ENCODE peak calls at places on chromosome 19, in nine cellular contexts. One of them, this sample, is unnamed.

GRCh38 chr19:1262687-1263123 is 6.4 kb upstream of the CIRBP start:
- DNase-seq in DMS 273 treated with DMSO at 0.1 percent for 48 hours: no peak
- DNase-seq in occipital lobe: no peak
- DNase-seq in Karpas-422: no peak
- DNase-seq in mucosa of descending colon: peak
- DNase-seq in activated T-cell treated with anti-CD3 and anti-CD28 coated beads, Interleukin-2, amount 50 U/mL, for 72 hours: no peak
- DNase-seq in stimulated activated CD8-positive, alpha-beta memory T cell treated with anti-CD3 and anti-CD28 coated beads, Interleukin-4, amount 100 ng/mL, for 1 hour: no peak
- DNase-seq in GM12865: no peak
- DNase-seq in NCI-H2171 treated with DMSO at 0.1 percent for 48 hours: no peak
- DNase-seq in this sample: no peak

GRCh38 chr19:13764821-13765394 is 586 bp downstream of the MRI1 start:
- DNase-seq in activated T-cell treated with anti-CD3 and anti-CD28 coated beads, Interleukin-2, amount 50 U/mL, for 72 hours: peak
- DNase-seq in mucosa of descending colon: no peak
- DNase-seq in Karpas-422: peak
- DNase-seq in stimulated activated CD8-positive, alpha-beta memory T cell treated with anti-CD3 and anti-CD28 coated beads, Interleukin-4, amount 100 ng/mL, for 1 hour: no peak
- DNase-seq in DMS 273 treated with DMSO at 0.1 percent for 48 hours: no peak
- DNase-seq in occipital lobe: no peak
- DNase-seq in NCI-H2171 treated with DMSO at 0.1 percent for 48 hours: no peak
- DNase-seq in GM12865: peak
- DNase-seq in this sample: no peak

GRCh38 chr19:48874309-48875135 is 2.3 kb downstream of the PPP1R15A start:
- DNase-seq in Karpas-422: no peak
- DNase-seq in stimulated activated CD8-positive, alpha-beta memory T cell treated with anti-CD3 and anti-CD28 coated beads, Interleukin-4, amount 100 ng/mL, for 1 hour: no peak
- DNase-seq in activated T-cell treated with anti-CD3 and anti-CD28 coated beads, Interleukin-2, amount 50 U/mL, for 72 hours: peak
- DNase-seq in DMS 273 treated with DMSO at 0.1 percent for 48 hours: no peak
- DNase-seq in occipital lobe: no peak
- DNase-seq in GM12865: peak
- DNase-seq in NCI-H2171 treated with DMSO at 0.1 percent for 48 hours: no peak
- DNase-seq in mucosa of descending colon: peak
- DNase-seq in this sample: no peak

GRCh38 chr19:50434525-50434924 is 1.8 kb downstream of the MYBPC2 start:
- DNase-seq in mucosa of descending colon: peak
- DNase-seq in NCI-H2171 treated with DMSO at 0.1 percent for 48 hours: no peak
- DNase-seq in activated T-cell treated with anti-CD3 and anti-CD28 coated beads, Interleukin-2, amount 50 U/mL, for 72 hours: no peak
- DNase-seq in Karpas-422: peak
- DNase-seq in GM12865: peak
- DNase-seq in DMS 273 treated with DMSO at 0.1 percent for 48 hours: no peak
- DNase-seq in occipital lobe: no peak
- DNase-seq in stimulated activated CD8-positive, alpha-beta memory T cell treated with anti-CD3 and anti-CD28 coated beads, Interleukin-4, amount 100 ng/mL, for 1 hour: no peak
- DNase-seq in this sample: no peak

GRCh38 chr19:46015080-46015960 is 7.5 kb downstream of the PGLYRP1 start:
- DNase-seq in stimulated activated CD8-positive, alpha-beta memory T cell treated with anti-CD3 and anti-CD28 coated beads, Interleukin-4, amount 100 ng/mL, for 1 hour: peak
- DNase-seq in Karpas-422: peak
- DNase-seq in occipital lobe: no peak
- DNase-seq in GM12865: peak
- DNase-seq in activated T-cell treated with anti-CD3 and anti-CD28 coated beads, Interleukin-2, amount 50 U/mL, for 72 hours: peak
- DNase-seq in mucosa of descending colon: peak
- DNase-seq in DMS 273 treated with DMSO at 0.1 percent for 48 hours: peak
- DNase-seq in NCI-H2171 treated with DMSO at 0.1 percent for 48 hours: peak
- DNase-seq in this sample: no peak

GRCh38 chr19:39299832-39300231 is 3.6 kb downstream of the IFNL1 start:
- DNase-seq in occipital lobe: no peak
- DNase-seq in stimulated activated CD8-positive, alpha-beta memory T cell treated with anti-CD3 and anti-CD28 coated beads, Interleukin-4, amount 100 ng/mL, for 1 hour: no peak
- DNase-seq in NCI-H2171 treated with DMSO at 0.1 percent for 48 hours: no peak
- DNase-seq in Karpas-422: no peak
- DNase-seq in activated T-cell treated with anti-CD3 and anti-CD28 coated beads, Interleukin-2, amount 50 U/mL, for 72 hours: no peak
- DNase-seq in GM12865: no peak
- DNase-seq in mucosa of descending colon: no peak
- DNase-seq in DMS 273 treated with DMSO at 0.1 percent for 48 hours: no peak
- DNase-seq in this sample: no peak

GRCh38 chr19:41564515-41565383 is 11.2 kb upstream of the CEACAM21 start:
- DNase-seq in DMS 273 treated with DMSO at 0.1 percent for 48 hours: no peak
- DNase-seq in GM12865: no peak
- DNase-seq in activated T-cell treated with anti-CD3 and anti-CD28 coated beads, Interleukin-2, amount 50 U/mL, for 72 hours: no peak
- DNase-seq in occipital lobe: no peak
- DNase-seq in NCI-H2171 treated with DMSO at 0.1 percent for 48 hours: no peak
- DNase-seq in mucosa of descending colon: no peak
- DNase-seq in stimulated activated CD8-positive, alpha-beta memory T cell treated with anti-CD3 and anti-CD28 coated beads, Interleukin-4, amount 100 ng/mL, for 1 hour: no peak
- DNase-seq in Karpas-422: no peak
- DNase-seq in this sample: no peak

GRCh38 chr19:40933025-40933424 is 51.0 kb upstream of the CYP2A7 start:
- DNase-seq in Karpas-422: no peak
- DNase-seq in stimulated activated CD8-positive, alpha-beta memory T cell treated with anti-CD3 and anti-CD28 coated beads, Interleukin-4, amount 100 ng/mL, for 1 hour: no peak
- DNase-seq in mucosa of descending colon: no peak
- DNase-seq in NCI-H2171 treated with DMSO at 0.1 percent for 48 hours: no peak
- DNase-seq in activated T-cell treated with anti-CD3 and anti-CD28 coated beads, Interleukin-2, amount 50 U/mL, for 72 hours: no peak
- DNase-seq in occipital lobe: no peak
- DNase-seq in GM12865: no peak
- DNase-seq in DMS 273 treated with DMSO at 0.1 percent for 48 hours: no peak
- DNase-seq in this sample: no peak

GRCh38 chr19:6273701-6274601 is 5.8 kb downstream of the MLLT1 start:
- DNase-seq in activated T-cell treated with anti-CD3 and anti-CD28 coated beads, Interleukin-2, amount 50 U/mL, for 72 hours: no peak
- DNase-seq in Karpas-422: no peak
- DNase-seq in mucosa of descending colon: peak
- DNase-seq in occipital lobe: peak
- DNase-seq in GM12865: no peak
- DNase-seq in NCI-H2171 treated with DMSO at 0.1 percent for 48 hours: no peak
- DNase-seq in DMS 273 treated with DMSO at 0.1 percent for 48 hours: no peak
- DNase-seq in stimulated activated CD8-positive, alpha-beta memory T cell treated with anti-CD3 and anti-CD28 coated beads, Interleukin-4, amount 100 ng/mL, for 1 hour: no peak
- DNase-seq in this sample: no peak

GRCh38 chr19:54311486-54311885 is 1.5 kb downstream of the LILRA5 start:
- DNase-seq in stimulated activated CD8-positive, alpha-beta memory T cell treated with anti-CD3 and anti-CD28 coated beads, Interleukin-4, amount 100 ng/mL, for 1 hour: no peak
- DNase-seq in Karpas-422: no peak
- DNase-seq in GM12865: no peak
- DNase-seq in NCI-H2171 treated with DMSO at 0.1 percent for 48 hours: no peak
- DNase-seq in occipital lobe: no peak
- DNase-seq in DMS 273 treated with DMSO at 0.1 percent for 48 hours: no peak
- DNase-seq in mucosa of descending colon: no peak
- DNase-seq in activated T-cell treated with anti-CD3 and anti-CD28 coated beads, Interleukin-2, amount 50 U/mL, for 72 hours: no peak
- DNase-seq in this sample: no peak

GRCh38 chr19:7962644-7963268 is 19.3 kb upstream of the TIMM44 start:
- DNase-seq in occipital lobe: no peak
- DNase-seq in mucosa of descending colon: no peak
- DNase-seq in NCI-H2171 treated with DMSO at 0.1 percent for 48 hours: no peak
- DNase-seq in DMS 273 treated with DMSO at 0.1 percent for 48 hours: no peak
- DNase-seq in Karpas-422: no peak
- DNase-seq in activated T-cell treated with anti-CD3 and anti-CD28 coated beads, Interleukin-2, amount 50 U/mL, for 72 hours: no peak
- DNase-seq in stimulated activated CD8-positive, alpha-beta memory T cell treated with anti-CD3 and anti-CD28 coated beads, Interleukin-4, amount 100 ng/mL, for 1 hour: no peak
- DNase-seq in GM12865: no peak
- DNase-seq in this sample: no peak

GRCh38 chr19:33887891-33888290 is 91.2 kb downstream of the KCTD15 start:
- DNase-seq in Karpas-422: no peak
- DNase-seq in GM12865: no peak
- DNase-seq in DMS 273 treated with DMSO at 0.1 percent for 48 hours: no peak
- DNase-seq in NCI-H2171 treated with DMSO at 0.1 percent for 48 hours: no peak
- DNase-seq in activated T-cell treated with anti-CD3 and anti-CD28 coated beads, Interleukin-2, amount 50 U/mL, for 72 hours: no peak
- DNase-seq in stimulated activated CD8-positive, alpha-beta memory T cell treated with anti-CD3 and anti-CD28 coated beads, Interleukin-4, amount 100 ng/mL, for 1 hour: no peak
- DNase-seq in occipital lobe: no peak
- DNase-seq in mucosa of descending colon: no peak
- DNase-seq in this sample: no peak

GRCh38 chr19:11856568-11857264 is 8.2 kb downstream of the ZNF439 start:
- DNase-seq in NCI-H2171 treated with DMSO at 0.1 percent for 48 hours: no peak
- DNase-seq in stimulated activated CD8-positive, alpha-beta memory T cell treated with anti-CD3 and anti-CD28 coated beads, Interleukin-4, amount 100 ng/mL, for 1 hour: no peak
- DNase-seq in occipital lobe: no peak
- DNase-seq in Karpas-422: no peak
- DNase-seq in activated T-cell treated with anti-CD3 and anti-CD28 coated beads, Interleukin-2, amount 50 U/mL, for 72 hours: no peak
- DNase-seq in DMS 273 treated with DMSO at 0.1 percent for 48 hours: no peak
- DNase-seq in mucosa of descending colon: no peak
- DNase-seq in GM12865: no peak
- DNase-seq in this sample: no peak

GRCh38 chr19:6674868-6675305 is 4.9 kb upstream of the TNFSF14 start:
- DNase-seq in Karpas-422: peak
- DNase-seq in occipital lobe: no peak
- DNase-seq in GM12865: peak
- DNase-seq in mucosa of descending colon: peak
- DNase-seq in DMS 273 treated with DMSO at 0.1 percent for 48 hours: no peak
- DNase-seq in NCI-H2171 treated with DMSO at 0.1 percent for 48 hours: no peak
- DNase-seq in activated T-cell treated with anti-CD3 and anti-CD28 coated beads, Interleukin-2, amount 50 U/mL, for 72 hours: peak
- DNase-seq in stimulated activated CD8-positive, alpha-beta memory T cell treated with anti-CD3 and anti-CD28 coated beads, Interleukin-4, amount 100 ng/mL, for 1 hour: peak
- DNase-seq in this sample: peak

GRCh38 chr19:21508198-21508597 is 2.8 kb downstream of the ZNF429 start:
- DNase-seq in GM12865: no peak
- DNase-seq in NCI-H2171 treated with DMSO at 0.1 percent for 48 hours: no peak
- DNase-seq in occipital lobe: no peak
- DNase-seq in mucosa of descending colon: no peak
- DNase-seq in Karpas-422: no peak
- DNase-seq in stimulated activated CD8-positive, alpha-beta memory T cell treated with anti-CD3 and anti-CD28 coated beads, Interleukin-4, amount 100 ng/mL, for 1 hour: no peak
- DNase-seq in activated T-cell treated with anti-CD3 and anti-CD28 coated beads, Interleukin-2, amount 50 U/mL, for 72 hours: no peak
- DNase-seq in DMS 273 treated with DMSO at 0.1 percent for 48 hours: no peak
- DNase-seq in this sample: no peak

GRCh38 chr19:38759590-38760003 is 13.7 kb downstream of the LGALS7 start:
- DNase-seq in GM12865: no peak
- DNase-seq in DMS 273 treated with DMSO at 0.1 percent for 48 hours: no peak
- DNase-seq in activated T-cell treated with anti-CD3 and anti-CD28 coated beads, Interleukin-2, amount 50 U/mL, for 72 hours: no peak
- DNase-seq in mucosa of descending colon: no peak
- DNase-seq in NCI-H2171 treated with DMSO at 0.1 percent for 48 hours: no peak
- DNase-seq in Karpas-422: no peak
- DNase-seq in occipital lobe: no peak
- DNase-seq in stimulated activated CD8-positive, alpha-beta memory T cell treated with anti-CD3 and anti-CD28 coated beads, Interleukin-4, amount 100 ng/mL, for 1 hour: no peak
- DNase-seq in this sample: no peak